ENCODE peak calls at places on chromosome 19, in eight cellular contexts. G, B, N, D, F, A, I and C are unnamed samples.

GRCh38 chr19:35030257-35031071 is at the start of gene SCN1B:
- DNase-seq in B (peak; percentile 42), D (peak; percentile 80), N (peak; percentile 41), G (no peak), A (peak; percentile 79), F (peak; percentile 39), I (peak; percentile 75), C (peak; percentile 48)

GRCh38 chr19:3458595-3459284 is 21.6 kb downstream of the SMIM24 start:
- DNase-seq in I (peak; percentile 54), F (no peak), B (no peak), A (peak; percentile 43), G (peak; percentile 42), N (no peak), D (peak; percentile 58), C (no peak)

GRCh38 chr19:3760871-3761361 is 576 bp downstream of the APBA3 start:
- DNase-seq in D (peak; percentile 13), G (no peak), N (no peak), B (peak; percentile 57), F (peak; percentile 44), A (no peak), I (no peak), C (no peak)

GRCh38 chr19:58558066-58558622 is at the start of gene UBE2M:
- DNase-seq in D (no peak), G (no peak), A (peak; percentile 57), F (no peak), B (peak; percentile 73), I (peak; percentile 68), N (peak; percentile 32), C (no peak)

GRCh38 chr19:57633832-57634131 is 814 bp downstream of the ZNF211 start:
- DNase-seq in G (no peak), A (no peak), I (no peak), B (no peak), N (no peak), F (no peak), D (no peak), C (peak; percentile 6)

GRCh38 chr19:41541990-41542584 is 33.9 kb upstream of the CEACAM21 start:
- DNase-seq in I (peak; percentile 51), D (peak; percentile 54), A (peak; percentile 18), F (peak; percentile 69), N (peak; percentile 71), B (peak; percentile 75), G (no peak), C (peak; percentile 16)

GRCh38 chr19:58586131-58586765 is 13.1 kb upstream of the MZF1 start:
- DNase-seq in I (no peak), D (no peak), A (no peak), N (no peak), B (no peak), F (no peak), G (no peak), C (no peak)

GRCh38 chr19:11123076-11123567 is 32.5 kb downstream of the SPC24 start:
- DNase-seq in B (no peak), N (no peak), I (no peak), F (no peak), G (no peak), A (no peak), D (no peak), C (no peak)